ENCODE peak calls at places on chromosome 1, in four cellular contexts. One of them, this sample, is unnamed.

GRCh38 chr1:91523462-91523861 is 22.8 kb downstream of the CDC7 start:
- DNase-seq in K562: no peak
- DNase-seq in GM12878: peak; percentile 47
- DNase-seq in HepG2: no peak
- DNase-seq in this sample: no peak

GRCh38 chr1:24946861-24947658 is 17.0 kb upstream of the RUNX3 start:
- DNase-seq in K562: no peak
- DNase-seq in GM12878: peak; percentile 70
- DNase-seq in HepG2: peak; percentile 68
- DNase-seq in this sample: no peak

GRCh38 chr1:181640959-181641358 is 157.6 kb downstream of the CACNA1E start:
- DNase-seq in K562: no peak
- DNase-seq in GM12878: no peak
- DNase-seq in HepG2: no peak
- DNase-seq in this sample: no peak

GRCh38 chr1:206547104-206547503 is 39.8 kb downstream of the RASSF5 start:
- DNase-seq in K562: no peak
- DNase-seq in GM12878: no peak
- DNase-seq in HepG2: no peak
- DNase-seq in this sample: no peak

GRCh38 chr1:39142394-39143060 is 62.0 kb upstream of the MACF1 start:
- DNase-seq in K562: no peak
- DNase-seq in GM12878: no peak
- DNase-seq in HepG2: no peak
- DNase-seq in this sample: no peak

GRCh38 chr1:247487057-247487456 is 29.2 kb upstream of the OR2B11 start:
- DNase-seq in K562: peak; percentile 61
- DNase-seq in GM12878: peak; percentile 28
- DNase-seq in HepG2: peak; percentile 20
- DNase-seq in this sample: peak; percentile 10

GRCh38 chr1:209703834-209704504 is 677 bp upstream of the HSD11B1 start:
- DNase-seq in K562: no peak
- DNase-seq in GM12878: no peak
- DNase-seq in HepG2: no peak
- DNase-seq in this sample: no peak

GRCh38 chr1:243890576-243890975 is 40.5 kb upstream of the AKT3 start:
- DNase-seq in K562: no peak
- DNase-seq in GM12878: no peak
- DNase-seq in HepG2: no peak
- DNase-seq in this sample: no peak

GRCh38 chr1:205954819-205955404 is 11.7 kb upstream of the SLC26A9 start:
- DNase-seq in K562: no peak
- DNase-seq in GM12878: no peak
- DNase-seq in HepG2: no peak
- DNase-seq in this sample: no peak

GRCh38 chr1:65479805-65480204 is 59.3 kb downstream of the LEPR start:
- DNase-seq in K562: peak; percentile 42
- DNase-seq in GM12878: no peak
- DNase-seq in HepG2: no peak
- DNase-seq in this sample: no peak

GRCh38 chr1:168824418-168824817 is 95.4 kb upstream of the DPT start:
- DNase-seq in K562: no peak
- DNase-seq in GM12878: no peak
- DNase-seq in HepG2: no peak
- DNase-seq in this sample: no peak

GRCh38 chr1:160308451-160309182 is 23.7 kb upstream of the PEX19 start:
- DNase-seq in K562: no peak
- DNase-seq in GM12878: no peak
- DNase-seq in HepG2: no peak
- DNase-seq in this sample: no peak

GRCh38 chr1:164583196-164583595 is 24.2 kb downstream of the PBX1 start:
- DNase-seq in K562: no peak
- DNase-seq in GM12878: no peak
- DNase-seq in HepG2: no peak
- DNase-seq in this sample: no peak

GRCh38 chr1:110176299-110176956 is 26.1 kb downstream of the SLC6A17 start:
- DNase-seq in K562: no peak
- DNase-seq in GM12878: no peak
- DNase-seq in HepG2: no peak
- DNase-seq in this sample: peak; percentile 23

GRCh38 chr1:24929876-24930702 is at the start of gene RUNX3:
- DNase-seq in K562: no peak
- DNase-seq in GM12878: peak; percentile 76
- DNase-seq in HepG2: no peak
- DNase-seq in this sample: no peak

GRCh38 chr1:183349201-183349711 is 68.9 kb downstream of the NMNAT2 start:
- DNase-seq in K562: no peak
- DNase-seq in GM12878: no peak
- DNase-seq in HepG2: no peak
- DNase-seq in this sample: no peak

GRCh38 chr1:163035791-163036249 is 33.3 kb upstream of the RGS4 start:
- DNase-seq in K562: no peak
- DNase-seq in GM12878: no peak
- DNase-seq in HepG2: no peak
- DNase-seq in this sample: peak; percentile 72

GRCh38 chr1:54813479-54814147 is 12.5 kb upstream of the TTC22 start:
- DNase-seq in K562: no peak
- DNase-seq in GM12878: no peak
- DNase-seq in HepG2: no peak
- DNase-seq in this sample: no peak

GRCh38 chr1:236522937-236523703 is 662 bp upstream of the LGALS8 start:
- DNase-seq in K562: peak; percentile 22
- DNase-seq in GM12878: no peak
- DNase-seq in HepG2: peak; percentile 54
- DNase-seq in this sample: peak; percentile 21

DNA sequence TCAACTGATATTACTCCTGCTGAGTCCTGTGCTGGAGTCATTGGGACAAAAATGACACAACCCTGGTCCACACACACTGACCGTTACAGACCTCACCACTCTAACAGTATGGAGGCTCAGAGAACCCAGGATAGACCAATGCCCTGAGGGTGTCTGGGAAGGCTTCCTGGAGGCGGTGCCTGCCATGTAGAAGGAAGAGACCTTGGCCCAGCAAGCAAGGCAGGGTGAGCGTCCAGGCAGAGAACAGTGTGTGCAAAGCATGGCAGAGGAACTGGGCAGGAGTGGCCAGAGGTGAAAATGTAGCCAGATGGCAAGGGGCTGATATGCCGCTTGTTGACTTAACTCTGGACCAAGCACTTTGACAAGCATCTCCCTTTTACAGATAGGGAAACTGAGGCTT is 85.5 kb downstream of the VWA5B1 start:
- DNase-seq in K562: no peak
- DNase-seq in GM12878: no peak
- DNase-seq in HepG2: no peak
- DNase-seq in this sample: no peak
- TF ChIP-seq EZH2 in K562: no peak
- TF ChIP-seq EZH2 in GM12878: no peak
- TF ChIP-seq EZH2 in HepG2: no peak
- TF ChIP-seq EZH2 in this sample: no peak

DNA sequence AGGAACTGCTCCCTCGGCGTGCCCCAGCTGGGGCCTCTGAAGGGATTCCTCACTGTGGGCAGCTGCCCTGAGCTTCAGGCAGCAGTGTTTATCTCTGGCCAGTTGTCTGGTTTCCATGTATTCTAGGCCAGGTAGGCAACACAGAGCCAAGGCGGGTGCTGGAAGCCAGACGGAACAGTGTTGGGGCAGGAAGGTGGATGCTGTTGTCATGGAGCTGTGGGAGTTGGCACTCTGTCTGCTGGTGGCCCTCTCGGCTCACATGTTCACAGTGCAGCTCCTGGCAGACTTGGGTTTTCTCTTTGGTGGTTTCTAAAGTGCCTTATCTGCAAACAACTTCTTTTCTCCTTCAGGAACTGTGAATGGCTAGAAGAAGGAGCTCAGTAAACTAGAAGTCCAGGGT is 19.0 kb downstream of the NECAP2 start:
- DNase-seq in K562: no peak
- DNase-seq in GM12878: no peak
- DNase-seq in HepG2: no peak
- DNase-seq in this sample: no peak
- TF ChIP-seq POLR2AphosphoS5 in K562: no peak
- TF ChIP-seq POLR2AphosphoS5 in GM12878: no peak
- TF ChIP-seq POLR2AphosphoS5 in HepG2: no peak
- TF ChIP-seq POLR2AphosphoS5 in this sample: no peak

DNA sequence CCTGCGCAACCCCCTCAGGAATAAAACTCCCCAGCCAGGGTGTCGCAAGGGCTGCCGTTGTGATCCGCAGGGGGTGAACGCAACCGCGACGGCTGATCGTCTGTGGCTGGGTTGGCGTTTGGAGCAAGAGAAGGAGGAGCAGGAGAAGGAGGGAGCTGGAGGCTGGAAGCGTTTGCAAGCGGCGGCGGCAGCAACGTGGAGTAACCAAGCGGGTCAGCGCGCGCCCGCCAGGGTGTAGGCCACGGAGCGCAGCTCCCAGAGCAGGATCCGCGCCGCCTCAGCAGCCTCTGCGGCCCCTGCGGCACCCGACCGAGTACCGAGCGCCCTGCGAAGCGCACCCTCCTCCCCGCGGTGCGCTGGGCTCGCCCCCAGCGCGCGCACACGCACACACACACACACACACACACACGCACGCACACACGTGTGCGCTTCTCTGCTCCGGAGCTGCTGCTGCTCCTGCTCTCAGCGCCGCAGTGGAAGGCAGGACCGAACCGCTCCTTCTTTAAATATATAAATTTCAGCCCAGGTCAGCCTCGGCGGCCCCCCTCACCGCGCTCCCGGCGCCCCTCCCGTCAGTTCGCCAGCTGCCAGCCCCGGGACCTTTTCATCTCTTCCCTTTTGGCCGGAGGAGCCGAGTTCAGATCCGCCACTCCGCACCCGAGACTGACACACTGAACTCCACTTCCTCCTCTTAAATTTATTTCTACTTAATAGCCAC is 696 bp downstream of the TGFB2 start:
- DNase-seq in K562: peak; percentile 63
- DNase-seq in GM12878: no peak
- DNase-seq in HepG2: peak; percentile 7
- DNase-seq in this sample: peak; percentile 74
- TF ChIP-seq MYC in K562: no peak
- TF ChIP-seq MYC in GM12878: no peak
- TF ChIP-seq MYC in HepG2: peak; percentile 52
- TF ChIP-seq MYC in this sample: no peak

GRCh38 chr1:52034050-52034384 is 407 bp upstream of the KTI12 start:
- DNase-seq in K562: no peak
- DNase-seq in GM12878: no peak
- DNase-seq in HepG2: no peak
- DNase-seq in this sample: no peak
- TF ChIP-seq EZH2 in K562: no peak
- TF ChIP-seq EZH2 in GM12878: no peak
- TF ChIP-seq EZH2 in HepG2: no peak
- TF ChIP-seq EZH2 in this sample: no peak

GRCh38 chr1:156475568-156476500 is 24.7 kb downstream of the MEF2D start:
- DNase-seq in K562: no peak
- DNase-seq in GM12878: no peak
- DNase-seq in HepG2: peak; percentile 34
- DNase-seq in this sample: no peak
- TF ChIP-seq POLR2AphosphoS5 in K562: no peak
- TF ChIP-seq POLR2AphosphoS5 in GM12878: no peak
- TF ChIP-seq POLR2AphosphoS5 in HepG2: no peak
- TF ChIP-seq POLR2AphosphoS5 in this sample: no peak

GRCh38 chr1:245132771-245133170 is 22.0 kb upstream of the KIF26B start:
- DNase-seq in K562: no peak
- DNase-seq in GM12878: no peak
- DNase-seq in HepG2: no peak
- DNase-seq in this sample: no peak

GRCh38 chr1:245129321-245129720 is 25.5 kb upstream of the KIF26B start:
- DNase-seq in K562: no peak
- DNase-seq in GM12878: no peak
- DNase-seq in HepG2: no peak
- DNase-seq in this sample: no peak

GRCh38 chr1:245128381-245128780 is 26.4 kb upstream of the KIF26B start:
- DNase-seq in K562: no peak
- DNase-seq in GM12878: no peak
- DNase-seq in HepG2: no peak
- DNase-seq in this sample: no peak

GRCh38 chr1:245131026-245131393 is 23.8 kb upstream of the KIF26B start:
- DNase-seq in K562: no peak
- DNase-seq in GM12878: no peak
- DNase-seq in HepG2: no peak
- DNase-seq in this sample: no peak

GRCh38 chr1:245129811-245130210 is 25.0 kb upstream of the KIF26B start:
- DNase-seq in K562: no peak
- DNase-seq in GM12878: no peak
- DNase-seq in HepG2: no peak
- DNase-seq in this sample: no peak
- TF ChIP-seq MYC in K562: no peak
- TF ChIP-seq MYC in GM12878: no peak
- TF ChIP-seq MYC in HepG2: no peak
- TF ChIP-seq MYC in this sample: no peak

This sample was measured in endothelial cell of umbilical vein.